ENCODE peak calls at places on chromosomes 12 and 14, in six cellular contexts. B is thyroid gland; Q is IMR-90; V is Peyer's patch; G is AG09319; P is CD8-positive, alpha-beta T cell. H is an unnamed sample.

GRCh38 chr12:96889273-96889933 is 17.7 kb upstream of the NEDD1 start:
- DNase-seq in B (no peak), Q (peak), V (no peak), G (no peak), P (no peak), H (no peak)

GRCh38 chr12:14769462-14769836 is 33.8 kb downstream of the WBP11 start:
- DNase-seq in B (peak), Q (peak), V (peak), G (no peak), P (no peak), H (peak)

GRCh38 chr12:108562348-108563134 is at the start of gene ISCU:
- DNase-seq in B (peak), Q (peak), V (peak), G (peak), P (peak), H (peak)

GRCh38 chr14:34633697-34634096 is 3.7 kb upstream of the SNX6 start:
- DNase-seq in B (no peak), Q (no peak), V (no peak), G (no peak), P (no peak), H (no peak)

GRCh38 chr12:9673404-9674225 is 4.1 kb downstream of the CLEC2D start:
- DNase-seq in B (peak), Q (peak), V (peak), G (peak), P (peak), H (no peak)

GRCh38 chr14:98726585-98727405 is 545.2 kb downstream of the BCL11B start:
- DNase-seq in B (no peak), Q (no peak), V (no peak), G (no peak), P (no peak), H (no peak)

GRCh38 chr12:106084048-106084671 is 54.6 kb downstream of the NUAK1 start:
- DNase-seq in B (no peak), Q (peak), V (no peak), G (no peak), P (no peak), H (no peak)

GRCh38 chr14:39102265-39102968 is 618 bp downstream of the SEC23A start:
- DNase-seq in B (peak), Q (peak), V (peak), G (no peak), P (no peak), H (no peak)

GRCh38 chr12:124680863-124681778 is 113.7 kb upstream of the NCOR2 start:
- DNase-seq in B (no peak), Q (peak), V (no peak), G (peak), P (no peak), H (peak)

GRCh38 chr12:2306012-2306411 is 253.2 kb downstream of the CACNA1C start:
- DNase-seq in B (no peak), Q (peak), V (no peak), G (no peak), P (no peak), H (no peak)

GRCh38 chr14:26276757-26277156 is 321.1 kb downstream of the NOVA1 start:
- DNase-seq in B (no peak), Q (no peak), V (no peak), G (no peak), P (no peak), H (no peak)

GRCh38 chr14:53285806-53286205 is 132.7 kb upstream of the DDHD1 start:
- DNase-seq in B (no peak), Q (no peak), V (no peak), G (no peak), P (no peak), H (no peak)

GRCh38 chr12:55706840-55707671 is 648 bp downstream of the ITGA7 start:
- DNase-seq in B (peak), Q (no peak), V (no peak), G (no peak), P (no peak), H (no peak)

GRCh38 chr12:55707841-55708694 is at the start of gene ITGA7:
- DNase-seq in B (peak), Q (no peak), V (peak), G (no peak), P (peak), H (peak)

GRCh38 chr12:55703976-55704761 is 3.5 kb downstream of the ITGA7 start:
- DNase-seq in B (no peak), Q (peak), V (no peak), G (no peak), P (no peak), H (no peak)

GRCh38 chr12:55704824-55705780 is 2.6 kb downstream of the ITGA7 start:
- DNase-seq in B (no peak), Q (no peak), V (no peak), G (no peak), P (no peak), H (no peak)

DNA sequence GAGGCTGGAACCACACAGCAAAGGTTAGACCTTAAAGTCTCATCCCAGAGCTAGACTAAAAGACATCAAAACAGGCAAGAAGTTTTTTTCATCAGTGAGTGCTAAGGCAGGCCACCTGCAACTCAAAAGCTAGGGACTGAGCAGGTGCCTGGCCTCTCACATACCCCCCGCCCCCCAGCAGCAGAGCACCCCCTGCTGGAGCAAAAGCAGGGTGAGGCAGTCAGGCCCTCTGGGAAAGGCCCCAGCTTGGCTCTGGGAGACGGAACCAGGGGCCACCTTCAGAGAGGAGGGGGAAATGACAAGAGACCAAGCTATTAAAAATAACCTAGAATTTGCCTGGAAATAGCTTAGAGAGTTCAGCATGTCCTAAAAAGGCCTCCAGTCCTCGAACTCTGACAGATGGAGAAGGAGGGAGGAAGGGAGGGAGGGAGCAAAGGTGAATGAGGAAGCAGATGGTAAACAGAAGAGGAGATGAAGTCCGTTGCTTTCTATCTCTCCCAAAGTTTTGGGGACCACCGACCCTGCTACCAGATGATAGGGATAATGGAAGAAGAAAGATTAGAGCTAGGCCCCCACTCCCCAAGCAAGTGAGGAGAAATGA is 1.8 kb downstream of the ITGA7 start:
- DNase-seq in B (no peak), Q (no peak), V (no peak), G (no peak), P (no peak), H (peak)
- TF ChIP-seq CTCF in B (no peak), Q (peak), V (peak), G (peak), P (no peak), H (peak)

DNA sequence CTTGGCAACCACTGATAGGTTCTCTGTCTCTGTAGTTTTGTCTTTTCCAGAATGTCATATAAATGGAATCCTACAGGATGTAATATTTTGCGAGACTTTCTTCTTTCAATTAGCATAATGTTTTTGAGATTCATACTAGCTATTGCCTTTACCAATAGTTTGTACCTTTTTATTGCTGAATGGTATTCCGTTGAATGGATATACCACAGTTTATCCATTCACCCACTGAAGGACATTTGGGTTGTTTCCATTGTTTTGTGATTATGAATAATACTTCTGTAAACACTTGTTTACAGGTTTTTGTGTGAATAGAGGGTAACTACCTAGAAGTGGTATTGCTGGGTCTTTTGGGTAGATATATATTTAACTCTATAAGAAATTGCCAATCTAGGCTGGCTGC is 26.3 kb downstream of the GLT8D2 start:
- DNase-seq in B (no peak), Q (no peak), V (no peak), G (no peak), P (no peak), H (no peak)
- TF ChIP-seq CTCF in B (no peak), Q (no peak), V (no peak), G (no peak), P (no peak), H (no peak)

GRCh38 chr14:36974985-36975384 is 197.4 kb downstream of the SLC25A21 start:
- DNase-seq in B (no peak), Q (no peak), V (no peak), G (no peak), P (no peak), H (no peak)

GRCh38 chr14:36979863-36980262 is 192.5 kb downstream of the SLC25A21 start:
- DNase-seq in B (no peak), Q (no peak), V (no peak), G (no peak), P (no peak), H (no peak)

GRCh38 chr14:36976571-36977023 is 195.8 kb downstream of the SLC25A21 start:
- DNase-seq in B (peak), Q (peak), V (no peak), G (no peak), P (no peak), H (no peak)

GRCh38 chr14:36973806-36974442 is 198.5 kb downstream of the SLC25A21 start:
- DNase-seq in B (no peak), Q (peak), V (no peak), G (peak), P (no peak), H (no peak)

DNA sequence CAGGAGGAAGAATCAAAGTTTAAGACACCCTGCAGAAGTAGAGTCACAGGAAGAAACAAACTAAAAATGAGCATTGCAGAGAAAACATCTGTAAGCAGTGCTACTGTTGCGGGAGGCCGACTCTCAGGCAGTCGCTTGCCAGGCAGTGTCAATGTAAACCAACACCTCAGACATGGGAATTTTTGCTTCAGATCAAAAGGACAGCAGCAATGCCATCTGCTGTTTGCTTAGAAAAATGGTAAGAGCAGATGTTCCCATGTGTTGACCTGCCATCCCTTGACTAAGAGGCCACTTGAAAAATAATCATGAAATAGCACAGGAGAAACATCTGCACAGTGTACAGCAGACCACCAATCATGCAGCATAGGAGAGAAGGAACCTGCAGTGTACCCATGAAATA is 196.6 kb downstream of the SLC25A21 start:
- DNase-seq in B (no peak), Q (peak), V (no peak), G (no peak), P (no peak), H (no peak)
- TF ChIP-seq CTCF in B (no peak), Q (no peak), V (no peak), G (peak), P (no peak), H (no peak)

GRCh38 chr12:75526655-75527511 is 15.5 kb upstream of the KRR1 start:
- DNase-seq in B (no peak), Q (peak), V (peak), G (no peak), P (no peak), H (peak)

GRCh38 chr12:75529826-75530225 is 18.4 kb upstream of the KRR1 start:
- DNase-seq in B (no peak), Q (no peak), V (no peak), G (no peak), P (no peak), H (no peak)

GRCh38 chr12:75528692-75529091 is 17.3 kb upstream of the KRR1 start:
- DNase-seq in B (no peak), Q (no peak), V (no peak), G (no peak), P (no peak), H (no peak)

GRCh38 chr12:75528272-75528671 is 16.9 kb upstream of the KRR1 start:
- DNase-seq in B (no peak), Q (no peak), V (no peak), G (no peak), P (no peak), H (no peak)

DNA sequence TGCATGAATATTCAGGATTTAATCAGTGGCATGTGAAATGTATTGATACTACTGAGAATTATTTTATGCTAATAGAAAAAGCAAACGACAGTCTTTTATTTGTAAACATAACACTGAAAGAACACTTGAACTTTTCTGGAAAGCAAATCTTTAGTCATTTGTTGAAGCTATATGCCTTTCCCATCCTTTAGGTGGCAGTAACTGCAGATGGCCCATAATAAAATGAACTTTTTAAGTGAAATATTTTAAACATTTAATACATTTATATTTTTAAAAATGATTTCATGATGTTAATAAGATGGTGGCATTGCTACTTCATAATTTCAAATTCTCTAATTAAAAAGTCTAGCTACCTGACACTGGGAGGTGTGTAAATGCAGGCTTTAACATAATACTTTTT is 13.9 kb upstream of the KRR1 start:
- DNase-seq in B (no peak), Q (peak), V (no peak), G (no peak), P (no peak), H (no peak)
- TF ChIP-seq CTCF in B (no peak), Q (peak), V (no peak), G (peak), P (no peak), H (no peak)

DNA sequence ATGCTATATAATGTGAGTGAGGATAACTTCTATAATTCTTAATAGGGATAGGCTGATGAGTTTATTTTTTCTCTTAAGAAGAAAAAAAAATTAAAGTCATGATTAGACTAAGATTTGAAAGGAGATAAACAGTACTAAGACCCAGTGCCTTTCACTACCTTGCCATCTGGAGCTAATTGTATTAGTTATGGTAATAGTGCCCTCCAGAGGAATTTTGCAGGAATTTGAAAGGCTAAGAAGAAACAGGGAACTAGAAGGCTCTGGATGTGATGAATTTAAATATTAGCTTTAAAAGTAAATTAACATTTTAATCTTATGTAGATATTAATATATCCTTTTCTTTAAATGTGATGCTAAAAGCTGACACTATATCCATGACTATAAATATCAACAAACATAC is 36.6 kb upstream of the PIK3C2G start:
- DNase-seq in B (no peak), Q (peak), V (no peak), G (peak), P (no peak), H (no peak)
- TF ChIP-seq CTCF in B (no peak), Q (peak), V (peak), G (peak), P (no peak), H (peak)

DNA sequence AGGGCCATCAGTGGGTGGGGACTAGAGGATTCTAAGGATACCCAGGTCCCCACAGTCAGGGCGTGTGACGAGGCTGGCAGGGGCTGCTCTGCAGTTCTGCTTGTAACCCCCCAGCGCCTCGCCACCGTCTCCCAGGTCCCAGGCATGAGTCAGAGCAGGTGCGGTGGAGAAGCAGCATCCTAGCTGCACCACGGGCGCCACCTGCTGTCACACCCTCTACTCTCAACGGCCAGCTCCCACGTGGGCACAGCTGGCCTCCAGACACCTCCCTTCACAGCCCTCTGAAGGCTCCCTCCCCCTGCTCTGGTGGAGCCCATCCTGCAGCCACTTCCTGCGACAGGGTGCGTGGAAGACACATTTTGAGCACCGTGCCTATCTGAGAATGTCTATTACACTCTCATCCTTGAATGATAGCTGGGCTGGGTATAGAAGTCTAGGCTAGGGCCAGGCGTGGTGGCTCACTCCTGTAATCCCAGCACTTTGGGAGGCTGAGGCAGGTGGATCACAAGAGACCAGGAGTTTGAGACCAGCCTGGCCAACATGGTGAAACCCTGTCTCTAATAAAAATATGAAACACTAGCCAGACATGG is 6.9 kb upstream of the NUDT14 start:
- DNase-seq in B (no peak), Q (no peak), V (peak), G (no peak), P (no peak), H (no peak)
- TF ChIP-seq CTCF in B (no peak), Q (no peak), V (peak), G (no peak), P (no peak), H (no peak)

H was measured in GM10248.